ENCODE peak calls at places on chromosomes 5 and 9, in seven cellular contexts. B, L, Q, S, O, I and J are unnamed samples.

GRCh38 chr9:134408939-134409737 is 82.9 kb downstream of the RXRA start:
- DNase-seq in O (no peak), S (no peak), L (no peak), Q (no peak), I (peak; percentile 46), B (no peak), J (no peak)

GRCh38 chr5:102807878-102808502 is 52.9 kb downstream of the PAM start:
- DNase-seq in I (no peak), B (no peak), L (no peak), Q (no peak), O (no peak), S (no peak), J (no peak)

GRCh38 chr9:94867842-94868312 is 141.4 kb downstream of the AOPEP start:
- DNase-seq in L (no peak), Q (no peak), I (no peak), O (no peak), B (no peak), S (no peak), J (no peak)

GRCh38 chr5:101897914-101898313 is 398.2 kb downstream of the SLCO4C1 start:
- DNase-seq in O (no peak), B (no peak), Q (no peak), L (no peak), I (no peak), S (no peak), J (no peak)

GRCh38 chr9:136484153-136485048 is 1.6 kb upstream of the SEC16A start:
- DNase-seq in L (no peak), Q (peak; percentile 27), O (no peak), S (peak; percentile 26), B (peak; percentile 79), I (peak; percentile 78), J (peak; percentile 81)

GRCh38 chr5:100464418-100464817 is 70.8 kb upstream of the FAM174A start:
- DNase-seq in I (no peak), B (no peak), Q (no peak), S (no peak), O (no peak), L (no peak), J (no peak)

GRCh38 chr9:25964239-25964638 is 286.0 kb upstream of the TUSC1 start:
- DNase-seq in Q (peak; percentile 40), I (no peak), S (peak; percentile 47), L (no peak), B (no peak), O (no peak), J (no peak)

GRCh38 chr9:72597606-72598005 is 76.2 kb downstream of the TMC1 start:
- DNase-seq in I (no peak), Q (no peak), S (no peak), O (no peak), L (no peak), B (no peak), J (no peak)

GRCh38 chr5:137491121-137491520 is 8.0 kb downstream of the SPOCK1 start:
- DNase-seq in Q (no peak), L (no peak), O (no peak), B (no peak), I (no peak), S (no peak), J (no peak)

GRCh38 chr5:141369994-141370848 is at the start of gene PCDHGB3:
- DNase-seq in I (no peak), O (peak; percentile 56), S (peak; percentile 50), B (no peak), Q (no peak), L (no peak), J (no peak)

GRCh38 chr9:131545786-131546335 is 538 bp downstream of the PRRT1B start:
- DNase-seq in L (no peak), B (no peak), I (no peak), S (no peak), O (no peak), Q (no peak), J (no peak)

GRCh38 chr9:28934111-28934510 is 1360.8 kb upstream of the C9orf72 start:
- DNase-seq in B (no peak), O (no peak), Q (no peak), S (no peak), L (no peak), I (no peak), J (no peak)

GRCh38 chr5:14061106-14061505 is 82.0 kb upstream of the TRIO start:
- DNase-seq in L (no peak), B (no peak), Q (no peak), S (no peak), O (no peak), I (no peak), J (no peak)

GRCh38 chr5:55324006-55324405 is 16.2 kb downstream of the MTREX start:
- DNase-seq in B (no peak), O (no peak), I (no peak), Q (no peak), L (no peak), S (no peak), J (no peak)

GRCh38 chr9:14173730-14174129 is 140.2 kb downstream of the NFIB start:
- DNase-seq in S (peak; percentile 14), L (no peak), I (no peak), B (no peak), O (no peak), Q (no peak), J (no peak)

GRCh38 chr5:61534481-61535267 is 202.6 kb downstream of the ZSWIM6 start:
- DNase-seq in L (no peak), B (no peak), O (no peak), Q (no peak), S (no peak), I (no peak), J (no peak)

GRCh38 chr5:123176224-123176937 is 87.3 kb downstream of the PRDM6 start:
- DNase-seq in S (no peak), I (no peak), O (no peak), B (no peak), L (no peak), Q (no peak), J (no peak)

GRCh38 chr5:166165600-166165999 is 2125.8 kb upstream of the WWC1 start:
- DNase-seq in I (no peak), B (no peak), Q (no peak), L (no peak), S (peak; percentile 7), O (no peak), J (no peak)

GRCh38 chr9:21890696-21891095 is 88.3 kb downstream of the MTAP start:
- DNase-seq in O (no peak), Q (no peak), L (no peak), B (no peak), I (no peak), S (no peak), J (no peak)

GRCh38 chr9:130537346-130538050 is 41.9 kb upstream of the FUBP3 start:
- DNase-seq in S (no peak), I (no peak), B (no peak), L (no peak), O (no peak), Q (no peak), J (no peak)

GRCh38 chr5:127322405-127322804 is 31.8 kb downstream of the MEGF10 start:
- DNase-seq in L (no peak), B (no peak), S (no peak), Q (no peak), O (no peak), I (no peak), J (no peak)
- H3K4me1 ChIP-seq in L (no peaks in the 10 kb centered on the region), B (no peaks in the 10 kb centered on the region), S (no peaks in the 10 kb centered on the region), Q (no peaks in the 10 kb centered on the region), O (no peaks in the 10 kb centered on the region), I (no peaks in the 10 kb centered on the region), J (no peaks in the 10 kb centered on the region)

DNA sequence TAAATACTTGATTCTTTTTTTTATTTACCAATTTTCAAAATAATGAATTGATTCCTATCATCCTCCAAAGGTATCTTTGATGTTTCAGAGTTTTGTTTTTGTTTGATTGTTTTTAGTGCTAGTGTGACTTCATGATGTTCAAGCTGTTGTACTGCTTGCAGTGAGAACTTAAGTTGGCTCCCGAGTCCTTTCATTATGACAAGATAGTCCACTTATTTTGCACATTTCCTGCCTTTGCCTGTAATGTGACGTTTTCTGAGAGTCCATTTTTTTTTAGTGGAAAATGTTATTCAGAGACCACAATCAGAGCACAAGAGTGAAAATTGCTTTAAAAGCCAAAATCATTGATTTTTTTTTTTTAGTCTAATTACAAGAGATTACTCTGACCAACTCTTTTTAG is 60.1 kb upstream of the FCHO2 start:
- DNase-seq in O (no peak), L (no peak), B (no peak), Q (no peak), I (no peak), S (no peak), J (no peak)
- TF ChIP-seq CTCF in O (no peak), L (no peak), B (no peak), Q (no peak), I (no peak), S (no peak), J (no peak)

DNA sequence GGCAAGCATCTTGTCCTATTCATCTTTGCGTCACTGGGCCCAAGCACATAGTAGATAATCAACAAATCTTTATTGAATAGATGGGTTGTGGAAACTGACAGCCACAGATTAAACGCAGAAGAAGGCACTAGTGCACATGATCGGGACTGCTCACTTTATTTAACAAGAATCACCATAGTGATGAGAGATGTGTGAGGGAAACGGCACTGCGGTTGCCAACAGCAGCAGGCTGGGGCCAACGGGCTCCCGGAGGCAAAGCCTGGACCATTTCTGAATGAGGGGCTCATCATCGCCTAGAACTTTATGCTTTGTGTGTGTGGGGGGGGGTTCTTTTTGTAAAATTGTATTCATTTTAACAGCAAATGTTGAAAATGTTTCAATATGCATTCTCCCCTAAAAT is 61.9 kb upstream of the RUFY1 start:
- DNase-seq in S (no peak), O (no peak), Q (no peak), I (no peak), B (no peak), L (no peak), J (no peak)
- H3K27ac ChIP-seq in S (no peak overlapping the region), O (no peak overlapping the region), Q (no peak overlapping the region), I (no peak overlapping the region), B (no peak overlapping the region), L (no peak overlapping the region), J (no peak overlapping the region)

DNA sequence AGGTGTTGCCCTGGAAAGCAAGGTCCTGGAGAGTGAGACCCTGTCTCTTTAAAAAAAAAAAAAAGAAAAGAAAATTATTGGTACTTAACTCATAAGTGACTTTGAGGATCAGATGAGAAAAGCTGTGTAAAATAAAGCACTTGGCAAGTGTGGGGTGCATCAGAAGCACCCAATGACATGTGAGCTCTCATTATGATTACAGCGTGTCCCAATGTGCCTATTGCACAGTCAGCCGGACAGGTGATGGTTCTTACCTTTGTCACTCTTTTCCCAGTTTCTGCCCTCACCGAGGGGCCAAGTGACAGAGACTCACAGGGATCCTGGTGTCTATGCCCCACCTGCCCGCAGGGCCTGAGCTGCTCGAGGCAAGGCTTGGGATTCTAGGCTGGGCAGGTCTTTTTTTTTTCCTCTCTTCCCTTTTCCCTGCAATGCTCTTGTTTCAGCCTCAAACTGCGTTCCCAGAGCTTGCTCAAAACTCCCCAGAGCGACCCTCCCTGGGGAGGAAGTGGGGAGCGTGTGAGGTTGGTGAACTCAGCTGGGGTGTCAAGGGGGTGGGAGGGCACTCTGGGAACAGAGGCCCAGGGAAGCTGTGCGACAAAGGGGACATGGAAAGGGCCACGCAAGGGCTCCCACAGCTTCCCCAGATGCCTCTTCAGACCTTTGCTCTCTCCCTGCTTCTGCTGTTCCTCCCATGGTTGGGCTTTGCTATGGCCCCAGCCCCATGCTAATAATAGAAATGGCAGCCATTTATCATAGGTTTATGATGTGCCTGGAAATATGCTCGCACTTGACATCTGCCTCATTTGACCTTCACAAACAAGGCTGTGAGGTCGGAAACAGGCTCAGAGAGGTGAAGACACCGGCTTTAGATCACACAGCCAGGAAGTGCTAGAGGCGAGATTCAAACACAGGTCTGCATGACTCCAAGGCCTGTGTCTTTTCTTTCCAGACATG is 40.7 kb upstream of the IL17B start:
- DNase-seq in S (no peak), L (no peak), O (peak; percentile 59), I (no peak), B (no peak), Q (no peak), J (no peak)
- H3K4me1 ChIP-seq in S (peaks cover 16% of the 10 kb centered on the region), L (peaks cover 46% of the 10 kb centered on the region), O (peaks cover 96% of the 10 kb centered on the region), I (no peaks in the 10 kb centered on the region), B (peaks cover 88% of the 10 kb centered on the region), Q (no peaks in the 10 kb centered on the region), J (peaks cover 87% of the 10 kb centered on the region)